ENCODE peak calls at places on chromosome 4, in six cellular contexts. U is IMR-90, Q is SK-N-SH, B is suprapubic skin, A is fibroblast of lung, W is left ventricle myocardium inferior. F is an unnamed sample.

GRCh38 chr4:6794189-6794588 is 11.7 kb downstream of the KIAA0232 start:
- DNase-seq in Q (no peak), U (no peak), W (no peak), B (no peak), A (no peak), F (no peak)

GRCh38 chr4:169620846-169621228 is 459 bp downstream of the CLCN3 start:
- DNase-seq in Q (peak; percentile 27), A (no peak), W (no peak), U (no peak), B (no peak), F (peak; percentile 34)

GRCh38 chr4:85398276-85398675 is 76.7 kb upstream of the ARHGAP24 start:
- DNase-seq in B (no peak), W (no peak), A (peak; percentile 2), U (no peak), Q (no peak), F (peak; percentile 28)

GRCh38 chr4:64518600-64518999 is 109.3 kb upstream of the TECRL start:
- DNase-seq in B (no peak), A (no peak), W (no peak), U (no peak), Q (no peak), F (no peak)

GRCh38 chr4:30720656-30721352 is 635 bp downstream of the PCDH7 start:
- DNase-seq in W (peak; percentile 25), Q (peak; percentile 55), A (peak; percentile 69), B (peak; percentile 81), U (peak; percentile 61), F (peak; percentile 53)

GRCh38 chr4:1788254-1788973 is 4.7 kb upstream of the FGFR3 start:
- DNase-seq in B (no peak), W (no peak), A (no peak), U (no peak), Q (no peak), F (no peak)

GRCh38 chr4:20844311-20844710 is 144.1 kb downstream of the PACRGL start:
- DNase-seq in Q (no peak), W (no peak), A (no peak), B (no peak), U (no peak), F (no peak)

GRCh38 chr4:121421594-121421993 is 40.8 kb upstream of the QRFPR start:
- DNase-seq in Q (no peak), A (peak; percentile 8), U (no peak), B (no peak), W (no peak), F (no peak)

GRCh38 chr4:52704133-52704532 is 45.0 kb upstream of the USP46 start:
- DNase-seq in A (peak; percentile 28), U (peak; percentile 15), W (no peak), B (no peak), Q (no peak), F (no peak)

GRCh38 chr4:88033309-88033708 is 25.9 kb downstream of the PKD2 start:
- DNase-seq in W (no peak), B (no peak), A (peak; percentile 75), Q (peak; percentile 54), U (peak; percentile 72), F (peak; percentile 62)

GRCh38 chr4:85701881-85702321 is 227.0 kb downstream of the ARHGAP24 start:
- DNase-seq in W (no peak), A (peak; percentile 18), Q (no peak), U (no peak), B (no peak), F (no peak)

GRCh38 chr4:26321326-26322276 is 787 bp downstream of the RBPJ start:
- DNase-seq in W (peak; percentile 25), U (peak; percentile 41), A (peak; percentile 58), B (no peak), Q (peak; percentile 38), F (no peak)

GRCh38 chr4:118981171-118981838 is 92.7 kb downstream of the SYNPO2 start:
- DNase-seq in B (no peak), W (no peak), A (peak; percentile 5), U (peak; percentile 81), Q (no peak), F (no peak)

GRCh38 chr4:52750819-52751348 is 341 bp downstream of the ERVMER34-1 start:
- DNase-seq in W (no peak), U (no peak), A (peak; percentile 8), B (peak; percentile 80), Q (no peak), F (no peak)

GRCh38 chr4:139607302-139608060 is 51.5 kb upstream of the SETD7 start:
- DNase-seq in U (no peak), B (no peak), W (no peak), A (peak; percentile 20), Q (no peak), F (no peak)

GRCh38 chr4:80005863-80006262 is 67.2 kb downstream of the ANTXR2 start:
- DNase-seq in W (no peak), Q (no peak), A (no peak), U (peak; percentile 65), B (no peak), F (no peak)

GRCh38 chr4:48944659-48945290 is 38.2 kb upstream of the OCIAD2 start:
- DNase-seq in W (no peak), Q (peak; percentile 16), U (no peak), B (no peak), A (no peak), F (no peak)

GRCh38 chr4:107757860-107758476 is 37.9 kb upstream of the PAPSS1 start:
- DNase-seq in A (peak; percentile 65), W (no peak), Q (peak; percentile 9), B (no peak), U (peak; percentile 44), F (peak; percentile 56)

GRCh38 chr4:1928356-1929235 is 57.4 kb downstream of the NSD2 start:
- DNase-seq in Q (no peak), A (no peak), W (no peak), B (no peak), U (peak; percentile 27), F (no peak)

GRCh38 chr4:24693636-24694035 is 101.7 kb upstream of the SOD3 start:
- DNase-seq in W (no peak), A (no peak), U (no peak), B (no peak), Q (no peak), F (no peak)

GRCh38 chr4:38166768-38167167 is 206.6 kb downstream of the PTTG2 start:
- DNase-seq in Q (no peak), W (no peak), B (no peak), A (no peak), U (no peak), F (no peak)

GRCh38 chr4:21915761-21916160 is 32.8 kb downstream of the KCNIP4 start:
- DNase-seq in B (no peak), Q (no peak), W (no peak), A (no peak), U (no peak), F (no peak)

GRCh38 chr4:55611358-55612059 is 19.5 kb upstream of the PDCL2 start:
- DNase-seq in B (no peak), A (no peak), U (no peak), Q (no peak), W (no peak), F (no peak)

GRCh38 chr4:184954482-184954881 is 63.8 kb upstream of the HELT start:
- DNase-seq in B (no peak), U (no peak), A (no peak), Q (no peak), W (no peak), F (no peak)

GRCh38 chr4:184953421-184953820 is 64.9 kb upstream of the HELT start:
- DNase-seq in W (no peak), B (no peak), A (no peak), Q (no peak), U (no peak), F (no peak)

GRCh38 chr4:184953971-184954370 is 64.3 kb upstream of the HELT start:
- DNase-seq in Q (no peak), W (no peak), A (no peak), B (no peak), U (no peak), F (no peak)

GRCh38 chr4:184955636-184956035 is 62.7 kb upstream of the HELT start:
- DNase-seq in Q (no peak), A (no peak), B (no peak), U (no peak), W (no peak), F (no peak)

DNA sequence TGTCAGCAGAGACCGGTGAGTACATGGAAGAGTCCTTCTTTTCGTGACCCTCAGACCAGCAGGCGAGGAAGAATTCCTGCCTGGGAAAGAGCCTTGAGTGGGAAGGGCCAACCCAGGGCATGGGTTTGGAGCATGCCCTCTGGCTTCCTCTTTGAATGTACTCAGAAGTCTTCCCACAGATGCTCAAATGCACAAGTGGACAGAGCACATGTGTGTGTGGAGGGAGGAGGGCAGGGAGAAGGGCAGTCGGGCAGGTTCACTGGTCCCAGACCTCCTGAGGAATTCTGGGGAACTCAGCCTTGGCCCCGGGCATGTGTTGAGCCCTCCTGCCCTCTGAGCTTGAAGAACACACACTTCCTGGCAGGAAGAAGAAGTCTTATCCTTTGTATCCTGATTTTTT is 63.2 kb upstream of the HELT start:
- DNase-seq in A (no peak), B (no peak), Q (no peak), W (no peak), U (no peak), F (no peak)
- H3K4me3 ChIP-seq in A (no peak overlapping the region), B (no peak overlapping the region), Q (no peak overlapping the region), W (no peak overlapping the region), U (no peak overlapping the region), F (no peak overlapping the region)

DNA sequence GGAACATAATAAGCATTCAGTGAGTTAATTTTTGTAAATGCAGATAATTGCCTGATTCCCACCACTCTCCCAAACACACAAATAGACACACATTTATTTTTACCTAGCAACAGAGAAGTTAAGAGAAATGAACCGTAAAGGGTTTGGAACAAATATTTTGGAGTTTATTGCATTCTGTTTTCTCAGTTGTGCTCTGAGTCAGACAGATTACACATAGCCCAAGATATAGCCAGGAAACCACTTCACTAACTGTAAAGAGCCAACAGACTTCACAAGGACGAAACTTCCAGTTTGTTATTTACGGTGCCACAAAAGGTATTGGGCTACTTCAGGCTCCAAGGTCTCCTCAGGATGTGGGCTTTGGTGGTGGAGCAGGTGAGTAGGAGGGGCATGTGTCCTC is 217.0 kb downstream of the BMPR1B start:
- DNase-seq in W (no peak), A (peak; percentile 21), B (no peak), U (peak; percentile 48), Q (no peak), F (peak; percentile 83)
- TF ChIP-seq CTCF in W (no peak), A (no peak), B (no peak), U (no peak), Q (no peak), F (no peak)

GRCh38 chr4:115171220-115171619 is 57.8 kb upstream of the NDST4 start:
- DNase-seq in A (no peak), W (no peak), B (no peak), Q (no peak), U (no peak), F (no peak)
- H3K4me3 ChIP-seq in A (no peak overlapping the region), W (no peak overlapping the region), B (no peak overlapping the region), Q (no peak overlapping the region), U (no peak overlapping the region), F (no peak overlapping the region)

GRCh38 chr4:94171616-94172015 is 36.0 kb upstream of the SMARCAD1 start:
- DNase-seq in W (no peak), Q (peak; percentile 17), B (no peak), U (no peak), A (no peak), F (no peak)
- TF ChIP-seq CTCF in W (no peak), Q (peak; percentile 65), B (no peak), U (peak; percentile 27), A (peak; percentile 34), F (peak; percentile 33)

F was measured in astrocyte of the spinal cord.